ENCODE peak calls at places on chromosome 19, in ten cellular contexts. One of them, this sample, is unnamed.

GRCh38 chr19:42280761-42281174 is 11.7 kb downstream of the CIC start:
- DNase-seq in mesothelial cell of epicardium: no peak
- DNase-seq in fibroblast of lung: peak
- DNase-seq in NK-92 treated with Interleukin-12 subunit alpha and Interleukin-12 subunit beta, amount 100 ng/mL, for 24 hours: no peak
- DNase-seq in CD4-positive, alpha-beta T cell: no peak
- DNase-seq in GM23248: peak
- DNase-seq in effector CD4-positive, alpha-beta T cell: no peak
- DNase-seq in gastrocnemius medialis: no peak
- DNase-seq in NCI-H2081: peak
- DNase-seq in lung: peak
- DNase-seq in this sample: no peak

GRCh38 chr19:13037161-13037560 is 41.9 kb downstream of the NFIX start:
- DNase-seq in GM23248: peak
- DNase-seq in NK-92 treated with Interleukin-12 subunit alpha and Interleukin-12 subunit beta, amount 100 ng/mL, for 24 hours: no peak
- DNase-seq in CD4-positive, alpha-beta T cell: no peak
- DNase-seq in NCI-H2081: no peak
- DNase-seq in mesothelial cell of epicardium: no peak
- DNase-seq in lung: no peak
- DNase-seq in gastrocnemius medialis: no peak
- DNase-seq in fibroblast of lung: peak
- DNase-seq in effector CD4-positive, alpha-beta T cell: no peak
- DNase-seq in this sample: no peak

GRCh38 chr19:46787331-46788100 is 878 bp downstream of the SLC1A5 start:
- DNase-seq in effector CD4-positive, alpha-beta T cell: peak
- DNase-seq in fibroblast of lung: peak
- DNase-seq in NK-92 treated with Interleukin-12 subunit alpha and Interleukin-12 subunit beta, amount 100 ng/mL, for 24 hours: peak
- DNase-seq in gastrocnemius medialis: peak
- DNase-seq in mesothelial cell of epicardium: no peak
- DNase-seq in CD4-positive, alpha-beta T cell: no peak
- DNase-seq in NCI-H2081: peak
- DNase-seq in GM23248: peak
- DNase-seq in lung: peak
- DNase-seq in this sample: no peak

GRCh38 chr19:48735031-48735615 is 5.3 kb downstream of the RASIP1 start:
- DNase-seq in lung: no peak
- DNase-seq in NK-92 treated with Interleukin-12 subunit alpha and Interleukin-12 subunit beta, amount 100 ng/mL, for 24 hours: no peak
- DNase-seq in CD4-positive, alpha-beta T cell: no peak
- DNase-seq in effector CD4-positive, alpha-beta T cell: no peak
- DNase-seq in fibroblast of lung: peak
- DNase-seq in mesothelial cell of epicardium: no peak
- DNase-seq in NCI-H2081: no peak
- DNase-seq in GM23248: peak
- DNase-seq in gastrocnemius medialis: no peak
- DNase-seq in this sample: no peak

GRCh38 chr19:34299576-34299975 is 45.2 kb downstream of the GARRE1 start:
- DNase-seq in NK-92 treated with Interleukin-12 subunit alpha and Interleukin-12 subunit beta, amount 100 ng/mL, for 24 hours: no peak
- DNase-seq in mesothelial cell of epicardium: no peak
- DNase-seq in fibroblast of lung: no peak
- DNase-seq in GM23248: no peak
- DNase-seq in CD4-positive, alpha-beta T cell: no peak
- DNase-seq in gastrocnemius medialis: no peak
- DNase-seq in NCI-H2081: no peak
- DNase-seq in effector CD4-positive, alpha-beta T cell: no peak
- DNase-seq in lung: no peak
- DNase-seq in this sample: no peak

GRCh38 chr19:15812059-15812722 is 3.3 kb downstream of the OR10H1 start:
- DNase-seq in NK-92 treated with Interleukin-12 subunit alpha and Interleukin-12 subunit beta, amount 100 ng/mL, for 24 hours: no peak
- DNase-seq in NCI-H2081: no peak
- DNase-seq in mesothelial cell of epicardium: no peak
- DNase-seq in GM23248: no peak
- DNase-seq in CD4-positive, alpha-beta T cell: peak
- DNase-seq in gastrocnemius medialis: no peak
- DNase-seq in lung: no peak
- DNase-seq in effector CD4-positive, alpha-beta T cell: peak
- DNase-seq in fibroblast of lung: no peak
- DNase-seq in this sample: no peak

GRCh38 chr19:50349277-50350057 is 16.0 kb downstream of the NAPSA start:
- DNase-seq in GM23248: no peak
- DNase-seq in NCI-H2081: no peak
- DNase-seq in effector CD4-positive, alpha-beta T cell: no peak
- DNase-seq in mesothelial cell of epicardium: no peak
- DNase-seq in gastrocnemius medialis: no peak
- DNase-seq in NK-92 treated with Interleukin-12 subunit alpha and Interleukin-12 subunit beta, amount 100 ng/mL, for 24 hours: no peak
- DNase-seq in fibroblast of lung: no peak
- DNase-seq in lung: no peak
- DNase-seq in CD4-positive, alpha-beta T cell: no peak
- DNase-seq in this sample: no peak

GRCh38 chr19:48900477-48901452 is 653 bp downstream of the NUCB1 start:
- DNase-seq in gastrocnemius medialis: no peak
- DNase-seq in mesothelial cell of epicardium: no peak
- DNase-seq in fibroblast of lung: peak
- DNase-seq in NCI-H2081: no peak
- DNase-seq in GM23248: peak
- DNase-seq in effector CD4-positive, alpha-beta T cell: no peak
- DNase-seq in lung: no peak
- DNase-seq in NK-92 treated with Interleukin-12 subunit alpha and Interleukin-12 subunit beta, amount 100 ng/mL, for 24 hours: no peak
- DNase-seq in CD4-positive, alpha-beta T cell: no peak
- DNase-seq in this sample: no peak

GRCh38 chr19:45576682-45577081 is 7.9 kb downstream of the OPA3 start:
- DNase-seq in GM23248: no peak
- DNase-seq in effector CD4-positive, alpha-beta T cell: no peak
- DNase-seq in mesothelial cell of epicardium: no peak
- DNase-seq in NCI-H2081: no peak
- DNase-seq in fibroblast of lung: no peak
- DNase-seq in CD4-positive, alpha-beta T cell: no peak
- DNase-seq in NK-92 treated with Interleukin-12 subunit alpha and Interleukin-12 subunit beta, amount 100 ng/mL, for 24 hours: no peak
- DNase-seq in lung: no peak
- DNase-seq in gastrocnemius medialis: no peak
- DNase-seq in this sample: no peak

GRCh38 chr19:39679791-39680168 is 24.1 kb downstream of the LGALS16 start:
- DNase-seq in NK-92 treated with Interleukin-12 subunit alpha and Interleukin-12 subunit beta, amount 100 ng/mL, for 24 hours: no peak
- DNase-seq in GM23248: no peak
- DNase-seq in CD4-positive, alpha-beta T cell: no peak
- DNase-seq in gastrocnemius medialis: no peak
- DNase-seq in mesothelial cell of epicardium: no peak
- DNase-seq in fibroblast of lung: no peak
- DNase-seq in lung: no peak
- DNase-seq in effector CD4-positive, alpha-beta T cell: no peak
- DNase-seq in NCI-H2081: no peak
- DNase-seq in this sample: no peak

GRCh38 chr19:33878136-33878535 is 81.5 kb downstream of the KCTD15 start:
- DNase-seq in NCI-H2081: no peak
- DNase-seq in fibroblast of lung: no peak
- DNase-seq in mesothelial cell of epicardium: no peak
- DNase-seq in CD4-positive, alpha-beta T cell: no peak
- DNase-seq in GM23248: no peak
- DNase-seq in lung: no peak
- DNase-seq in NK-92 treated with Interleukin-12 subunit alpha and Interleukin-12 subunit beta, amount 100 ng/mL, for 24 hours: no peak
- DNase-seq in effector CD4-positive, alpha-beta T cell: no peak
- DNase-seq in gastrocnemius medialis: no peak
- DNase-seq in this sample: no peak

GRCh38 chr19:49362048-49362925 is at the start of gene TEAD2:
- DNase-seq in effector CD4-positive, alpha-beta T cell: no peak
- DNase-seq in GM23248: peak
- DNase-seq in NCI-H2081: no peak
- DNase-seq in CD4-positive, alpha-beta T cell: no peak
- DNase-seq in mesothelial cell of epicardium: peak
- DNase-seq in gastrocnemius medialis: peak
- DNase-seq in fibroblast of lung: peak
- DNase-seq in lung: peak
- DNase-seq in NK-92 treated with Interleukin-12 subunit alpha and Interleukin-12 subunit beta, amount 100 ng/mL, for 24 hours: no peak
- DNase-seq in this sample: peak

GRCh38 chr19:48842744-48843162 is 6.5 kb upstream of the HSD17B14 start:
- DNase-seq in NK-92 treated with Interleukin-12 subunit alpha and Interleukin-12 subunit beta, amount 100 ng/mL, for 24 hours: no peak
- DNase-seq in GM23248: peak
- DNase-seq in lung: peak
- DNase-seq in effector CD4-positive, alpha-beta T cell: peak
- DNase-seq in NCI-H2081: peak
- DNase-seq in CD4-positive, alpha-beta T cell: peak
- DNase-seq in fibroblast of lung: peak
- DNase-seq in gastrocnemius medialis: no peak
- DNase-seq in mesothelial cell of epicardium: no peak
- DNase-seq in this sample: no peak

GRCh38 chr19:42178791-42179500 is 38.5 kb downstream of the DEDD2 start:
- DNase-seq in NK-92 treated with Interleukin-12 subunit alpha and Interleukin-12 subunit beta, amount 100 ng/mL, for 24 hours: no peak
- DNase-seq in CD4-positive, alpha-beta T cell: no peak
- DNase-seq in gastrocnemius medialis: no peak
- DNase-seq in fibroblast of lung: no peak
- DNase-seq in effector CD4-positive, alpha-beta T cell: no peak
- DNase-seq in GM23248: no peak
- DNase-seq in lung: no peak
- DNase-seq in mesothelial cell of epicardium: no peak
- DNase-seq in NCI-H2081: no peak
- DNase-seq in this sample: no peak

GRCh38 chr19:14526423-14526822 is 3.0 kb upstream of the TECR start:
- DNase-seq in effector CD4-positive, alpha-beta T cell: no peak
- DNase-seq in CD4-positive, alpha-beta T cell: no peak
- DNase-seq in fibroblast of lung: no peak
- DNase-seq in lung: no peak
- DNase-seq in GM23248: no peak
- DNase-seq in mesothelial cell of epicardium: no peak
- DNase-seq in NK-92 treated with Interleukin-12 subunit alpha and Interleukin-12 subunit beta, amount 100 ng/mL, for 24 hours: no peak
- DNase-seq in NCI-H2081: no peak
- DNase-seq in gastrocnemius medialis: no peak
- DNase-seq in this sample: no peak

GRCh38 chr19:1130801-1131717 is 27.3 kb downstream of the GPX4 start:
- DNase-seq in NK-92 treated with Interleukin-12 subunit alpha and Interleukin-12 subunit beta, amount 100 ng/mL, for 24 hours: no peak
- DNase-seq in fibroblast of lung: no peak
- DNase-seq in CD4-positive, alpha-beta T cell: no peak
- DNase-seq in lung: no peak
- DNase-seq in gastrocnemius medialis: no peak
- DNase-seq in GM23248: peak
- DNase-seq in NCI-H2081: no peak
- DNase-seq in mesothelial cell of epicardium: no peak
- DNase-seq in effector CD4-positive, alpha-beta T cell: peak
- DNase-seq in this sample: no peak

GRCh38 chr19:18718015-18718526 is 34.6 kb downstream of the CRTC1 start:
- DNase-seq in CD4-positive, alpha-beta T cell: no peak
- DNase-seq in GM23248: no peak
- DNase-seq in gastrocnemius medialis: no peak
- DNase-seq in lung: no peak
- DNase-seq in NCI-H2081: no peak
- DNase-seq in fibroblast of lung: no peak
- DNase-seq in mesothelial cell of epicardium: no peak
- DNase-seq in effector CD4-positive, alpha-beta T cell: no peak
- DNase-seq in NK-92 treated with Interleukin-12 subunit alpha and Interleukin-12 subunit beta, amount 100 ng/mL, for 24 hours: no peak
- DNase-seq in this sample: no peak

GRCh38 chr19:50669319-50670101 is 20.3 kb downstream of the C19orf81 start:
- DNase-seq in CD4-positive, alpha-beta T cell: no peak
- DNase-seq in lung: no peak
- DNase-seq in gastrocnemius medialis: no peak
- DNase-seq in NK-92 treated with Interleukin-12 subunit alpha and Interleukin-12 subunit beta, amount 100 ng/mL, for 24 hours: peak
- DNase-seq in fibroblast of lung: peak
- DNase-seq in NCI-H2081: no peak
- DNase-seq in GM23248: peak
- DNase-seq in effector CD4-positive, alpha-beta T cell: no peak
- DNase-seq in mesothelial cell of epicardium: no peak
- DNase-seq in this sample: no peak

GRCh38 chr19:1000095-1000494 is at the start of gene GRIN3B:
- DNase-seq in lung: peak
- DNase-seq in GM23248: peak
- DNase-seq in CD4-positive, alpha-beta T cell: peak
- DNase-seq in effector CD4-positive, alpha-beta T cell: peak
- DNase-seq in gastrocnemius medialis: no peak
- DNase-seq in mesothelial cell of epicardium: no peak
- DNase-seq in NCI-H2081: no peak
- DNase-seq in NK-92 treated with Interleukin-12 subunit alpha and Interleukin-12 subunit beta, amount 100 ng/mL, for 24 hours: no peak
- DNase-seq in fibroblast of lung: no peak
- DNase-seq in this sample: no peak

GRCh38 chr19:40398417-40399056 is 8.6 kb upstream of the HIPK4 start:
- DNase-seq in NCI-H2081: peak
- DNase-seq in mesothelial cell of epicardium: no peak
- DNase-seq in NK-92 treated with Interleukin-12 subunit alpha and Interleukin-12 subunit beta, amount 100 ng/mL, for 24 hours: no peak
- DNase-seq in GM23248: peak
- DNase-seq in effector CD4-positive, alpha-beta T cell: peak
- DNase-seq in gastrocnemius medialis: no peak
- DNase-seq in CD4-positive, alpha-beta T cell: peak
- DNase-seq in fibroblast of lung: peak
- DNase-seq in lung: peak
- DNase-seq in this sample: peak

GRCh38 chr19:43784981-43785808 is 4.4 kb upstream of the KCNN4 start:
- DNase-seq in lung: peak
- DNase-seq in CD4-positive, alpha-beta T cell: peak
- DNase-seq in gastrocnemius medialis: peak
- DNase-seq in effector CD4-positive, alpha-beta T cell: peak
- DNase-seq in fibroblast of lung: peak
- DNase-seq in GM23248: peak
- DNase-seq in NCI-H2081: peak
- DNase-seq in NK-92 treated with Interleukin-12 subunit alpha and Interleukin-12 subunit beta, amount 100 ng/mL, for 24 hours: no peak
- DNase-seq in mesothelial cell of epicardium: no peak
- DNase-seq in this sample: peak

GRCh38 chr19:33419763-33420080 is 46.2 kb downstream of the CEBPG start:
- DNase-seq in CD4-positive, alpha-beta T cell: no peak
- DNase-seq in NCI-H2081: no peak
- DNase-seq in mesothelial cell of epicardium: no peak
- DNase-seq in NK-92 treated with Interleukin-12 subunit alpha and Interleukin-12 subunit beta, amount 100 ng/mL, for 24 hours: no peak
- DNase-seq in GM23248: no peak
- DNase-seq in effector CD4-positive, alpha-beta T cell: no peak
- DNase-seq in fibroblast of lung: no peak
- DNase-seq in lung: no peak
- DNase-seq in gastrocnemius medialis: no peak
- DNase-seq in this sample: no peak

GRCh38 chr19:20365146-20365545 is 198.1 kb downstream of the ZNF486 start:
- DNase-seq in NCI-H2081: no peak
- DNase-seq in fibroblast of lung: no peak
- DNase-seq in gastrocnemius medialis: no peak
- DNase-seq in lung: no peak
- DNase-seq in CD4-positive, alpha-beta T cell: no peak
- DNase-seq in GM23248: no peak
- DNase-seq in NK-92 treated with Interleukin-12 subunit alpha and Interleukin-12 subunit beta, amount 100 ng/mL, for 24 hours: no peak
- DNase-seq in effector CD4-positive, alpha-beta T cell: no peak
- DNase-seq in mesothelial cell of epicardium: no peak
- DNase-seq in this sample: no peak

GRCh38 chr19:42361545-42361910 is 28.6 kb downstream of the CNFN start:
- DNase-seq in NK-92 treated with Interleukin-12 subunit alpha and Interleukin-12 subunit beta, amount 100 ng/mL, for 24 hours: no peak
- DNase-seq in NCI-H2081: no peak
- DNase-seq in CD4-positive, alpha-beta T cell: no peak
- DNase-seq in gastrocnemius medialis: no peak
- DNase-seq in fibroblast of lung: no peak
- DNase-seq in GM23248: no peak
- DNase-seq in mesothelial cell of epicardium: no peak
- DNase-seq in effector CD4-positive, alpha-beta T cell: no peak
- DNase-seq in lung: no peak
- DNase-seq in this sample: no peak

GRCh38 chr19:10981496-10981895 is 20.7 kb downstream of the SMARCA4 start:
- DNase-seq in gastrocnemius medialis: no peak
- DNase-seq in GM23248: peak
- DNase-seq in lung: no peak
- DNase-seq in fibroblast of lung: peak
- DNase-seq in effector CD4-positive, alpha-beta T cell: no peak
- DNase-seq in mesothelial cell of epicardium: no peak
- DNase-seq in NCI-H2081: peak
- DNase-seq in CD4-positive, alpha-beta T cell: no peak
- DNase-seq in NK-92 treated with Interleukin-12 subunit alpha and Interleukin-12 subunit beta, amount 100 ng/mL, for 24 hours: no peak
- DNase-seq in this sample: no peak

GRCh38 chr19:3679138-3679537 is 21.1 kb downstream of the PIP5K1C start:
- DNase-seq in lung: no peak
- DNase-seq in NCI-H2081: no peak
- DNase-seq in effector CD4-positive, alpha-beta T cell: no peak
- DNase-seq in CD4-positive, alpha-beta T cell: no peak
- DNase-seq in GM23248: no peak
- DNase-seq in gastrocnemius medialis: no peak
- DNase-seq in mesothelial cell of epicardium: no peak
- DNase-seq in NK-92 treated with Interleukin-12 subunit alpha and Interleukin-12 subunit beta, amount 100 ng/mL, for 24 hours: no peak
- DNase-seq in fibroblast of lung: no peak
- DNase-seq in this sample: no peak

GRCh38 chr19:33719366-33720154 is 77.1 kb upstream of the KCTD15 start:
- DNase-seq in gastrocnemius medialis: no peak
- DNase-seq in CD4-positive, alpha-beta T cell: no peak
- DNase-seq in mesothelial cell of epicardium: no peak
- DNase-seq in NK-92 treated with Interleukin-12 subunit alpha and Interleukin-12 subunit beta, amount 100 ng/mL, for 24 hours: no peak
- DNase-seq in effector CD4-positive, alpha-beta T cell: no peak
- DNase-seq in fibroblast of lung: no peak
- DNase-seq in GM23248: no peak
- DNase-seq in NCI-H2081: no peak
- DNase-seq in lung: no peak
- DNase-seq in this sample: no peak

GRCh38 chr19:18603255-18603957 is 3.2 kb downstream of the CRLF1 start:
- DNase-seq in mesothelial cell of epicardium: no peak
- DNase-seq in NCI-H2081: no peak
- DNase-seq in lung: no peak
- DNase-seq in fibroblast of lung: peak
- DNase-seq in NK-92 treated with Interleukin-12 subunit alpha and Interleukin-12 subunit beta, amount 100 ng/mL, for 24 hours: no peak
- DNase-seq in effector CD4-positive, alpha-beta T cell: no peak
- DNase-seq in GM23248: peak
- DNase-seq in gastrocnemius medialis: no peak
- DNase-seq in CD4-positive, alpha-beta T cell: no peak
- DNase-seq in this sample: no peak

This sample was measured in NCI-H1048.